ENCODE peak calls at places on chromosome 20, in eight cellular contexts. B, T, P, H, V, S, O and F are unnamed samples.

GRCh38 chr20:36098364-36098763 is 56.2 kb upstream of the EPB41L1 start:
- DNase-seq in H (no peak), B (no peak), T (peak), S (no peak), V (no peak), O (no peak), P (peak), F (no peak)

GRCh38 chr20:36988494-36988966 is 37.0 kb upstream of the SAMHD1 start:
- DNase-seq in T (peak), V (no peak), P (no peak), O (no peak), S (no peak), H (peak), B (peak), F (no peak)

GRCh38 chr20:5400164-5400762 is 83.5 kb upstream of the PROKR2 start:
- DNase-seq in B (no peak), P (peak), O (no peak), S (no peak), T (peak), V (no peak), H (no peak), F (no peak)

GRCh38 chr20:48541581-48542071 is 286.2 kb downstream of the PREX1 start:
- DNase-seq in P (no peak), S (no peak), H (no peak), T (no peak), O (no peak), B (no peak), V (no peak), F (no peak)

GRCh38 chr20:35451295-35451694 is 4.1 kb upstream of the CEP250 start:
- DNase-seq in B (no peak), O (no peak), H (no peak), S (no peak), P (no peak), T (no peak), V (no peak), F (no peak)

GRCh38 chr20:825710-826421 is 7.6 kb upstream of the FAM110A start:
- DNase-seq in S (no peak), B (no peak), H (no peak), T (peak), P (peak), V (no peak), O (no peak), F (no peak)

GRCh38 chr20:35395728-35396127 is 16.0 kb downstream of the UQCC1 start:
- DNase-seq in T (peak), O (no peak), P (no peak), S (no peak), H (peak), V (no peak), B (peak), F (no peak)

GRCh38 chr20:46690219-46691111 is 1.2 kb upstream of the TP53RK start:
- DNase-seq in T (peak), O (no peak), B (no peak), V (no peak), P (no peak), H (no peak), S (no peak), F (no peak)

GRCh38 chr20:17854307-17854903 is 114.2 kb downstream of the SNX5 start:
- DNase-seq in P (peak), H (no peak), T (peak), S (peak), V (no peak), B (peak), O (peak), F (peak)

GRCh38 chr20:2470051-2470431 is 548 bp downstream of the SNRPB start:
- DNase-seq in B (peak), H (peak), P (peak), S (peak), V (peak), T (peak), O (peak), F (peak)

GRCh38 chr20:828987-829386 is 4.5 kb upstream of the FAM110A start:
- DNase-seq in V (no peak), H (no peak), B (peak), T (no peak), S (no peak), P (peak), O (no peak), F (no peak)

GRCh38 chr20:50625986-50626677 is 65.2 kb downstream of the RIPOR3 start:
- DNase-seq in V (no peak), S (peak), T (peak), H (peak), B (peak), P (peak), O (no peak), F (peak)

GRCh38 chr20:58721951-58722371 is 29.4 kb downstream of the NPEPL1 start:
- DNase-seq in P (peak), B (no peak), V (no peak), H (no peak), T (no peak), S (no peak), O (peak), F (no peak)

GRCh38 chr20:9066196-9066595 is 2.7 kb upstream of the PLCB4 start:
- DNase-seq in H (peak), T (peak), P (no peak), S (no peak), O (no peak), B (no peak), V (no peak), F (no peak)

GRCh38 chr20:42549496-42549895 is 640.2 kb downstream of the PTPRT start:
- DNase-seq in V (no peak), O (no peak), B (no peak), P (no peak), T (no peak), S (no peak), H (no peak), F (no peak)

GRCh38 chr20:35339007-35339406 is 46.8 kb upstream of the FAM83C start:
- DNase-seq in B (no peak), T (peak), H (peak), V (no peak), S (no peak), O (no peak), P (no peak), F (no peak)

GRCh38 chr20:58150772-58151171 is 77.7 kb downstream of the ANKRD60 start:
- DNase-seq in T (no peak), P (peak), O (no peak), S (no peak), V (no peak), B (peak), H (no peak), F (no peak)

GRCh38 chr20:38116409-38117165 is 48.5 kb downstream of the TGM2 start:
- DNase-seq in T (no peak), B (no peak), S (no peak), O (no peak), H (no peak), P (no peak), V (no peak), F (no peak)

GRCh38 chr20:32589256-32589655 is 4.1 kb upstream of the NOL4L start:
- DNase-seq in B (no peak), H (peak), P (no peak), V (no peak), T (peak), S (no peak), O (no peak), F (no peak)

GRCh38 chr20:2838170-2838797 is 2.2 kb downstream of the PCED1A start:
- DNase-seq in V (no peak), S (no peak), O (no peak), H (no peak), P (no peak), T (no peak), B (no peak), F (no peak)

GRCh38 chr20:53186630-53187029 is 214.5 kb downstream of the TSHZ2 start:
- DNase-seq in P (no peak), O (no peak), T (no peak), B (no peak), H (no peak), V (no peak), S (no peak), F (no peak)

GRCh38 chr20:16400249-16400648 is 173.0 kb downstream of the KIF16B start:
- DNase-seq in O (no peak), V (no peak), P (no peak), B (no peak), H (no peak), T (no peak), S (no peak), F (no peak)

GRCh38 chr20:2663887-2664719 is at the start of gene IDH3B:
- DNase-seq in B (peak), H (peak), P (peak), S (peak), V (peak), T (peak), O (peak), F (peak)

GRCh38 chr20:41334036-41334435 is 6.6 kb upstream of the LPIN3 start:
- DNase-seq in H (no peak), S (no peak), T (no peak), B (no peak), V (no peak), P (no peak), O (no peak), F (no peak)

GRCh38 chr20:23078994-23079364 is 7.1 kb downstream of the CD93 start:
- DNase-seq in T (no peak), B (no peak), O (no peak), P (no peak), H (no peak), V (no peak), S (no peak), F (no peak)

GRCh38 chr20:47733892-47734291 is 51.4 kb downstream of the SULF2 start:
- DNase-seq in O (no peak), V (no peak), T (no peak), S (no peak), P (no peak), H (no peak), B (no peak), F (no peak)

GRCh38 chr20:52236292-52236691 is 44.7 kb upstream of the ZFP64 start:
- DNase-seq in B (no peak), V (no peak), T (no peak), P (no peak), O (no peak), H (no peak), S (no peak), F (no peak)

GRCh38 chr20:37233471-37234253 is 28.0 kb downstream of the GHRH start:
- DNase-seq in H (no peak), T (no peak), S (no peak), P (no peak), V (no peak), B (peak), O (no peak), F (no peak)

GRCh38 chr20:19888269-19888669 is 128.9 kb upstream of the NAA20 start:
- DNase-seq in P (no peak), O (peak), B (no peak), S (no peak), H (no peak), T (peak), V (no peak), F (peak)

GRCh38 chr20:37276494-37277252 is 12.8 kb upstream of the MANBAL start:
- DNase-seq in S (no peak), O (no peak), T (peak), B (peak), P (peak), V (no peak), H (peak), F (peak)

GRCh38 chr20:16942702-16943101 is 194.5 kb downstream of the OTOR start:
- DNase-seq in S (no peak), P (no peak), V (no peak), O (no peak), T (no peak), H (no peak), B (no peak), F (no peak)

GRCh38 chr20:56440346-56441007 is 27.9 kb upstream of the RTF2 start:
- DNase-seq in H (no peak), V (peak), O (no peak), S (no peak), T (no peak), P (no peak), B (no peak), F (no peak)

DNA sequence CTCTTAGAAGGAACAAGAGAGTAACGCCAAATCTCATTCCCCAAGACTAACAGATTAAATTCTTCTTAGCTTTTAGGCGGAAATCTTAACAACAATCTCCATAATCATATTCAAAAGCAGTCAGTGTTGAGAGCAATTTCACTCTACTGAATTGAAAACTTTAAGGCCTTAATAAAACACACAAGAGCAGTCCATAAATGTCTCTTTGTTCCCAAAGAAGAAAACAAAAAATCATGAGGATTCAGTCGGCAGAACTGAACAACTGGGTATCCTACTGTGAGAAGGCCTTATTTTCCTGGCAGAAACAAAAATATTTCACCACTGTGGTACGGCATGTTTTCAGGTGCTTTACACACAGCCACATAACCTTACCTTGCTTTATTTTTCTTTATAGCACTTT is 14.4 kb downstream of the ABHD12 start:
- DNase-seq in H (no peak), P (no peak), V (no peak), B (no peak), O (no peak), T (no peak), S (no peak), F (no peak)
- TF ChIP-seq CTCF in H (no peak), P (no peak), V (no peak), B (no peak), O (no peak), T (no peak), S (no peak), F (no peak)

GRCh38 chr20:62423326-62423706 is 4.0 kb downstream of the RBBP8NL start:
- DNase-seq in H (no peak), S (no peak), P (no peak), B (no peak), V (no peak), T (no peak), O (no peak), F (no peak)
- TF ChIP-seq CTCF in H (no peak), S (no peak), P (no peak), B (no peak), V (no peak), T (no peak), O (no peak), F (no peak)

GRCh38 chr20:13610205-13610604 is 28.5 kb downstream of the TASP1 start:
- DNase-seq in S (no peak), B (peak), O (no peak), P (no peak), V (no peak), T (peak), H (no peak), F (no peak)
- TF ChIP-seq CTCF in S (no peak), B (peak), O (no peak), P (no peak), V (peak), T (peak), H (peak), F (peak)

GRCh38 chr20:59745201-59745600 is 140.9 kb downstream of the PHACTR3 start:
- DNase-seq in T (no peak), V (no peak), O (no peak), B (no peak), P (no peak), S (no peak), H (no peak), F (no peak)

GRCh38 chr20:59742351-59743095 is 138.2 kb downstream of the PHACTR3 start:
- DNase-seq in T (no peak), P (no peak), S (no peak), H (no peak), O (no peak), B (no peak), V (no peak), F (no peak)

GRCh38 chr20:59743308-59743707 is 139.0 kb downstream of the PHACTR3 start:
- DNase-seq in P (no peak), O (no peak), S (no peak), B (no peak), H (no peak), V (no peak), T (no peak), F (no peak)

GRCh38 chr20:59744756-59745155 is 140.4 kb downstream of the PHACTR3 start:
- DNase-seq in V (no peak), B (no peak), T (no peak), P (no peak), H (no peak), S (no peak), O (no peak), F (no peak)

GRCh38 chr20:59743767-59744485 is 139.6 kb downstream of the PHACTR3 start:
- DNase-seq in P (no peak), V (no peak), T (no peak), H (no peak), S (no peak), O (no peak), B (peak), F (no peak)
- TF ChIP-seq CTCF in P (no peak), V (no peak), T (no peak), H (no peak), S (no peak), O (no peak), B (no peak), F (no peak)